ENCODE peak calls at places on chromosomes 16 and 17, in eight cellular contexts. A, P, V, M, K, W, G and L are unnamed samples.

GRCh38 chr16:67857547-67858233 is 10.2 kb upstream of the CENPT start:
- DNase-seq in W (peak; percentile 61), P (peak; percentile 93), A (no peak), G (no peak), M (peak; percentile 96), V (peak; percentile 90), K (no peak), L (peak; percentile 88)

GRCh38 chr16:58638148-58639036 is 8.8 kb upstream of the CNOT1 start:
- DNase-seq in M (peak; percentile 81), P (peak; percentile 89), K (no peak), W (peak; percentile 26), V (no peak), A (peak; percentile 58), G (no peak), L (peak; percentile 75)

GRCh38 chr16:27579086-27579980 is 29.4 kb downstream of the KATNIP start:
- DNase-seq in P (peak; percentile 22), M (peak; percentile 54), G (no peak), K (no peak), W (no peak), V (no peak), A (no peak), L (no peak)

GRCh38 chr16:7236824-7237410 is 95.7 kb upstream of the RBFOX1 start:
- DNase-seq in K (no peak), A (no peak), P (no peak), V (no peak), G (no peak), M (no peak), W (no peak), L (no peak)

GRCh38 chr16:58494981-58495860 is 4.7 kb upstream of the NDRG4 start:
- DNase-seq in M (peak; percentile 96), V (peak; percentile 43), W (peak; percentile 69), G (peak; percentile 79), A (peak; percentile 49), K (peak; percentile 89), P (peak; percentile 97), L (peak; percentile 81)

GRCh38 chr17:235831-236640 is 54.6 kb upstream of the DOC2B start:
- DNase-seq in P (no peak), A (peak; percentile 34), V (no peak), G (no peak), W (peak; percentile 7), K (no peak), M (no peak), L (no peak)

GRCh38 chr16:9904526-9904925 is 277.7 kb downstream of the GRIN2A start:
- DNase-seq in G (no peak), V (no peak), K (no peak), W (no peak), M (no peak), P (no peak), A (no peak), L (no peak)

GRCh38 chr17:37399404-37399803 is 7.2 kb downstream of the ACACA start:
- DNase-seq in A (no peak), W (no peak), P (no peak), V (no peak), G (no peak), M (peak; percentile 48), K (no peak), L (no peak)

GRCh38 chr17:83186751-83187421 is 107.5 kb downstream of the METRNL start:
- DNase-seq in P (no peak), W (no peak), K (no peak), G (no peak), V (no peak), M (no peak), A (no peak), L (peak; percentile 59)

DNA sequence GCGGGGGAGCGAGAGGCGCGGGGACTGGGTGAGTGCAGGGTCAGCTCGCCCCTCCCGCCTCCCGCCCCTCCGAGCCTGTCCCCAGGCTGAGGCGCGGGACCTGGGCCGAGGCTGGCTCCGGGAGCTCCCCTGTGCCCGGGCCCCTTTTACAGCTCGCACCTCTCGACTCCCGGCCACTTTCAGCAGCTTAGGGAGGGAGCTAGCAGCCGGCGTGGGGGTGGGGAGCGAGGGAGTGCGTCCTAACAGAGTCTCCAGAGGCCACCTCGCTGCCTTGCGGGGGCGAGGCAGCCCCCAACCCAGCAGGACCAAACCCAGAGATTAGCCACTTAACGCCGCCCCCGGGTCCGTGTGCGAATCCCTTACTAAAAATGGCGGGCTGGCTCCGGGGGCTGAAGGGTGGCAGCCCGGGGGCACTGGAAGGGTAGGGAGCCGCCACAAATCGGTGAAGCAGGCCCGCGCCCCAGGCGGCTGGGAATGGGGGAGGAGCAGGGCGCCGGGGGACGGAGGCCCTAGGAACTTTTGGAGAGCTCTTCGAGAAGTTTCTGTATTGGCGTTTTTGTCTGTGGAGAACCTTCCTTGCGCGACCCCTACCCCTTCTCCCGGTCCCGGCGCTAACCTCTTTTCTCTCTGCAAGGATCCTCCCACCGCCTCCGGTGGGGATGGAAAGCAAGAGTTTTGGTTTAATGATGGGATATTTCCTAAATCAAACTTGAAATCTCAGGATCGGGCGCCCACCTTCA is 601 bp upstream of the IRX3 start:
- DNase-seq in W (peak; percentile 35), V (no peak), M (no peak), K (no peak), P (no peak), A (no peak), G (no peak), L (no peak)
- H3K27ac ChIP-seq in W (peak overlapping the region; percentile 93), V (peak overlapping the region; percentile 78), M (peak overlapping the region; percentile 58), K (no peak overlapping the region), P (peak overlapping the region; percentile 99), A (no peak overlapping the region), G (no peak overlapping the region), L (no peak overlapping the region)

DNA sequence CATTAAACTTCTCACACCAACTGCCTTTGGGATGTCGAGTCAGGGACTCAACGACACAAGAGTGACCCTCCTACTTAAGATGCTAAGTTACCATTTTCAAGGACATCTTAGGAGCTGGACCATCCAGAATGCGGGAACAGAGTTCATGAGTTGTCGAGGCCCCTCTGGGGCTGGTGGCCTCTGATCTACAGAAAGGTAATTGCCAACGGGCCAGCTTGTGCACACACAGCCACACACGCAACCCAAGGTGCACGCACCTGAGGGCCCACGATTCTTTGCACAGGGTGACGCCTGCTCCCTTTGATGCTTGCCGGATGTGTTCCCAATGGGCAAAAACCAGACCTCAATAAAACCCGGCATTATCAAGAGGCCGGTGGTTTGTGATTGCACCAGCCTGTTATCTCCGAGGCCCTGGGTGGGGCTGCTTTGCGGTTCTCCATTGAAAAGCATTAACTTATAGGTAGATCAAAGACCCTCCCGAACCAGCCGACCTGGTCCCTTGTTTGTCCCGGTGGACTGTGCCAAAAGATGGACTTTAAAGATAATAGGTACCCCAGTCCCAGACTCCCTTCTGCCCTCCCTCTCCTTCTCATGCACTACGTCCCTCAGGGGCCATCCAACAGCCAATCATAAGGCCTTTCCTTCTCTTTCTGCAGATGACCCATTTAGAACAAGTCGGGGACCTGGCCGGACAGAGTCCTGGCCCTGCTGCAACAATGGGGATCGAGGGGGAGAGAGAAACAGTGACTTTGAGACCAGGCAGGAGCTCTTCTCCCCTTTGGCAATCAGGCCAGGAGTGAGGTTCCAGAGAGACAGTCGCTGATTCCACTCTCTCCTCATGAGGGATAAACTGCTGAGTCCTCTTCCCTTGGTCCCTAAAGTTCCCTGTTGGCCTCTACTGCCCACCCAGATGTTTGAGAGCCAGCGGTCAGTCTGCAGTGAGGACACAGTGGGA is 292.5 kb downstream of the SOX9 start:
- DNase-seq in A (no peak), P (no peak), W (no peak), V (no peak), K (no peak), M (no peak), G (no peak), L (no peak)
- H3K27ac ChIP-seq in A (no peak overlapping the region), P (no peak overlapping the region), W (no peak overlapping the region), V (no peak overlapping the region), K (no peak overlapping the region), M (no peak overlapping the region), G (no peak overlapping the region), L (no peak overlapping the region)

GRCh38 chr17:80664217-80664780 is 119.7 kb downstream of the RPTOR start:
- DNase-seq in P (no peak), V (no peak), M (no peak), G (no peak), A (no peak), K (no peak), W (no peak), L (no peak)

GRCh38 chr17:80667462-80668277 is 123.0 kb downstream of the RPTOR start:
- DNase-seq in A (no peak), G (no peak), M (no peak), P (no peak), V (no peak), K (no peak), W (no peak), L (peak; percentile 14)

GRCh38 chr17:80666867-80667266 is 122.2 kb downstream of the RPTOR start:
- DNase-seq in P (no peak), M (no peak), V (no peak), W (no peak), G (no peak), A (no peak), K (no peak), L (no peak)

GRCh38 chr17:80663783-80664206 is 119.2 kb downstream of the RPTOR start:
- DNase-seq in P (no peak), A (peak; percentile 59), V (peak; percentile 33), G (no peak), K (no peak), W (no peak), M (no peak), L (no peak)

DNA sequence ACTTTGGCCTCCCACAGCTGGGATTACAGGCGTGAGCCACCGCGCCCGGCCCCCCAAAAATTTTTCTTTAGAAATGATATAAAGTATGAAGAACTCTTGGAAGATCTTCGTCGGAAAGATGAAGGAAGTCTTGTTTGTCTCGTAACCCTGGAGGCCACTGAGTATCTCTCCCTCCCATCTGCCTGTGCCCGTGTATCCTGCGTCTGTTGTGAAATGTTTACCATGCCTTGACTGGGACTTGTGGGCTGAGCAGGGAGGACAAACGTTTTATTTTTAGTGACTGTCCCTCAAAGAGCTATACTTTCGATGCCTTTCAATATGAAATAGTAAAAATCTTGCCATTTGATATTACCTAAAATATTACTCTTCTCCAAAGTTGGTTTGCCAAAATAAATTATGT is 121.2 kb downstream of the RPTOR start:
- DNase-seq in P (no peak), V (no peak), W (no peak), A (no peak), G (no peak), M (no peak), K (no peak), L (no peak)
- H3K27ac ChIP-seq in P (no peak overlapping the region), V (no peak overlapping the region), W (no peak overlapping the region), A (no peak overlapping the region), G (no peak overlapping the region), M (no peak overlapping the region), K (no peak overlapping the region), L (no peak overlapping the region)

GRCh38 chr17:42413464-42414040 is 9.5 kb downstream of the CAVIN1 start:
- DNase-seq in G (no peak), V (no peak), P (peak; percentile 24), A (no peak), K (no peak), W (no peak), M (no peak), L (peak; percentile 21)

GRCh38 chr17:42409467-42410351 is 13.3 kb downstream of the CAVIN1 start:
- DNase-seq in G (no peak), V (peak; percentile 79), P (peak; percentile 95), W (peak; percentile 67), A (peak; percentile 70), M (peak; percentile 94), K (no peak), L (peak; percentile 91)

GRCh38 chr17:42411321-42411820 is 11.7 kb downstream of the CAVIN1 start:
- DNase-seq in W (no peak), A (no peak), G (no peak), M (no peak), V (no peak), P (no peak), K (no peak), L (no peak)

GRCh38 chr17:42414782-42415409 is 8.2 kb downstream of the CAVIN1 start:
- DNase-seq in K (no peak), P (no peak), M (no peak), W (no peak), G (no peak), V (peak; percentile 65), A (no peak), L (peak; percentile 39)

GRCh38 chr17:42411905-42412679 is 11.0 kb downstream of the CAVIN1 start:
- DNase-seq in W (no peak), V (no peak), A (no peak), P (no peak), G (no peak), K (no peak), M (no peak), L (peak; percentile 36)
- H3K27ac ChIP-seq in W (peak overlapping the region; percentile 100), V (peak overlapping the region; percentile 24), A (peak overlapping the region; percentile 75), P (no peak overlapping the region), G (peak overlapping the region; percentile 16), K (peak overlapping the region; percentile 26), M (peak overlapping the region; percentile 15), L (peak overlapping the region; percentile 28)